ENCODE peak calls at places on chromosomes 13 and 19, in seven cellular contexts. M is stomach, X is transverse colon, T is AG09309, S is pancreas, P is fibroblast of lung, A is astrocyte. K is an unnamed sample.

GRCh38 chr19:28201462-28201943 is 1011.4 kb downstream of the UQCRFS1 start:
- DNase-seq in M (no peak), X (no peak), T (no peak), S (no peak), P (no peak), A (no peak), K (no peak)

GRCh38 chr13:113211774-113212173 is 2.4 kb downstream of the CUL4A start:
- DNase-seq in M (no peak), X (no peak), T (no peak), S (no peak), P (no peak), A (no peak), K (no peak)

GRCh38 chr13:40190656-40191100 is 475.8 kb downstream of the FOXO1 start:
- DNase-seq in M (peak), X (peak), T (peak), S (no peak), P (peak), A (peak), K (no peak)

GRCh38 chr13:113489549-113490495 is 689 bp downstream of the DCUN1D2 start:
- DNase-seq in M (peak), X (peak), T (no peak), S (no peak), P (peak), A (peak), K (peak)

GRCh38 chr13:24146961-24147569 is 13.5 kb upstream of the SPATA13 start:
- DNase-seq in M (no peak), X (no peak), T (no peak), S (no peak), P (peak), A (peak), K (no peak)

GRCh38 chr13:52006491-52007245 is 4.6 kb downstream of the ATP7B start:
- DNase-seq in M (no peak), X (no peak), T (no peak), S (no peak), P (no peak), A (no peak), K (no peak)

GRCh38 chr19:14433454-14434156 is 499 bp downstream of the PKN1 start:
- DNase-seq in M (peak), X (peak), T (no peak), S (peak), P (no peak), A (no peak), K (peak)

GRCh38 chr19:41421973-41422372 is 5.2 kb downstream of the B3GNT8 start:
- DNase-seq in M (no peak), X (no peak), T (no peak), S (no peak), P (no peak), A (no peak), K (no peak)

GRCh38 chr13:47175172-47175806 is 278.4 kb upstream of the HTR2A start:
- DNase-seq in M (no peak), X (no peak), T (peak), S (no peak), P (peak), A (peak), K (no peak)

DNA sequence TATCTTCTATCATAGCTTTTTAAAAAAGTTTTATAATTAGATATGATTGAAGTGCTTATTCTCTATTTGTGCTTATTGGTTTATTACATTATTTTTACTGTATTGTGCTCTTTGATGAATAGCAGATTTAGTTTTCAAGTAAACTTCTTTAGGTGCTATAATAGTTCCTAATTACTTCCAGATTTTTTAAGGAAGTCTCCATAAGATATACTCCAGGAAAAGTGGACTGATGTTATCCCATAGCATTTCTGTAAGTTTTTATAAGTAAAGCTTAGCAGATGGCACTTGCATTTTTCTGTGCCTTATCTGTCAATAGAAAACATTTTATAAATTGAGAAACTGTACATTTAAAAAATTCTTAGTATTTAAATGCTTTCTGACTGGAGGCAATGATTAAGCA is 182.9 kb downstream of the MAB21L1 start:
- DNase-seq in M (no peak), X (no peak), T (no peak), S (no peak), P (no peak), A (no peak), K (no peak)
- TF ChIP-seq CTCF in M (no peak), X (no peak), T (no peak), S (no peak), P (no peak), A (no peak), K (no peak)

GRCh38 chr19:2952953-2953481 is 8.2 kb upstream of the ZNF77 start:
- DNase-seq in M (peak), X (peak), T (no peak), S (peak), P (peak), A (no peak), K (no peak)
- TF ChIP-seq CTCF in M (no peak), X (peak), T (no peak), S (no peak), P (no peak), A (no peak), K (no peak)

GRCh38 chr19:5271145-5271544 is 69.5 kb downstream of the PTPRS start:
- DNase-seq in M (no peak), X (no peak), T (no peak), S (no peak), P (no peak), A (no peak), K (no peak)
- TF ChIP-seq CTCF in M (no peak), X (no peak), T (peak), S (no peak), P (peak), A (peak), K (no peak)

DNA sequence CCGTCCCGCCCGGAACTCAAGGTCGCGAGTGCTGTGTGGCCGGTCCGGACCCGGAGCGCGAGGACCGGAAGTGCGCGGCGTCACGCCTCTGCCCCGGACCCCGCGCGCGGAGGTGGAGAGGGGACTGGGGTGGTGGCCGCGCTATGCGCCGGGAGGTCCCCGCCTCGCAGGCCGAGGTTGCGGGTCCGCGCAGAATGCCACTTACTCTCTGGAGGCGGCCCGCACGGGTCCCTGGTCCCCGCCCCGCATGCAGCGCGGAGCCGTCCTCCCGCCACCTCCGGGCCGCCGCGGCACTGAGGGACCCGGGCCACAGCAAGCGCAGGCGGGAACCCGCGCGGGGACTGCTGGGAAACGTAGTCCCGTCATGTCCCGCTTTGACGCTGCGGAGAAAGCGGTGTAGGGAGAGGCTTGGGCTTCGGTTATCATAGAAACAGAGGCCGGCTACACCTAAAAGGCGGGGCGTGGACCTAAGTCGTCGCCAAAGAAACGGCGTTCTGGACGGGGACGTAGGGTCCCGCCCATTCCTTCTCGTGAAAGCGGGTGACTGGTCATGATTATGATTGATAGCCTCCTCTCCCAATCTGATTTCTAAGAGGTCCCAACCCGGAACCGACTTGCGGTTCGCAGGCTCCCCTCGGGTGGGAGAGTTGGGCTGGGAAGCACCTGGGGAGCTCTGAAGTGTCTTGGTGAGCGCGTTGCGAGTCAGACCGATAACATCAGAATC is at the start of gene ZNF837:
- DNase-seq in M (peak), X (peak), T (peak), S (peak), P (peak), A (peak), K (peak)
- TF ChIP-seq CTCF in M (no peak), X (no peak), T (no peak), S (no peak), P (no peak), A (no peak), K (no peak)

DNA sequence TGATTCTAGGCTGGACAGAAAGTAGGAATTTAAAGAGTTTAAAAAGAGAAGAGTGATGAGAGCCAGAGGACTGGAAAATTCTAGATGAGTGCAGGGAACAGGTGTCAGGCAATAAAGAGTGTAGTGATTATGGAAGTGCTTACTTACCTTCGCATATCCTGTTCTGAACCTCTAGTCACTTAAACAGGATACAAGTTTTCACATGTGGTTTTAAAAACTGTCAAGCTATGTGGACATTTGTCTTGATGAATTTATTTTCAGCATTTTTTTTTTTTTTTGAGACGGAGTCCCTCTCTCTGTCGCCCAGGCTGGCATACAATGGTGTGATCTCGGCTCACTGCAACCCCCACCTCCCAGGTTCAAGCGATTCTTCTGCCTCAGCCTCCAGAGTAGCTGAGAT is 34.3 kb upstream of the IL17D start:
- DNase-seq in M (no peak), X (no peak), T (no peak), S (no peak), P (no peak), A (no peak), K (no peak)
- TF ChIP-seq CTCF in M (no peak), X (no peak), T (no peak), S (no peak), P (no peak), A (no peak), K (no peak)

K was measured in GM20000.